ENCODE peak calls at places on chromosomes 4 and X, in four cellular contexts. One of them, this sample, is unnamed.
A peak's percentile ranks its signal among the peaks of the same experiment; 100 is the strongest.

GRCh38 chrX:12958059-12958458 is 16.9 kb upstream of the TMSB4X start:
- DNase-seq in cardiac fibroblast: no peak
- DNase-seq in stomach: no peak
- DNase-seq in epithelial cell of proximal tubule: no peak
- DNase-seq in this sample: no peak

GRCh38 chr4:76673361-76673760 is 224.6 kb downstream of the SOWAHB start:
- DNase-seq in cardiac fibroblast: peak; percentile 57
- DNase-seq in stomach: no peak
- DNase-seq in epithelial cell of proximal tubule: no peak
- DNase-seq in this sample: no peak

GRCh38 chr4:86950835-86951525 is 16.2 kb downstream of the AFF1 start:
- DNase-seq in cardiac fibroblast: no peak
- DNase-seq in stomach: no peak
- DNase-seq in epithelial cell of proximal tubule: no peak
- DNase-seq in this sample: no peak

GRCh38 chrX:153885968-153886903 is at the start of gene L1CAM:
- DNase-seq in cardiac fibroblast: no peak
- DNase-seq in stomach: no peak
- DNase-seq in epithelial cell of proximal tubule: no peak
- DNase-seq in this sample: no peak

GRCh38 chr4:128871948-128872347 is 62.4 kb downstream of the JADE1 start:
- DNase-seq in cardiac fibroblast: peak; percentile 58
- DNase-seq in stomach: no peak
- DNase-seq in epithelial cell of proximal tubule: no peak
- DNase-seq in this sample: no peak

GRCh38 chr4:121472937-121473721 is 92.3 kb upstream of the QRFPR start:
- DNase-seq in cardiac fibroblast: no peak
- DNase-seq in stomach: no peak
- DNase-seq in epithelial cell of proximal tubule: no peak
- DNase-seq in this sample: no peak

GRCh38 chrX:46198858-46199257 is 346.4 kb downstream of the ZNF674 start:
- DNase-seq in cardiac fibroblast: no peak
- DNase-seq in stomach: no peak
- DNase-seq in epithelial cell of proximal tubule: no peak
- DNase-seq in this sample: no peak

GRCh38 chr4:144189121-144189520 is 48.6 kb upstream of the GYPA start:
- DNase-seq in cardiac fibroblast: no peak
- DNase-seq in stomach: no peak
- DNase-seq in epithelial cell of proximal tubule: no peak
- DNase-seq in this sample: no peak

GRCh38 chr4:103086565-103086964 is 10.0 kb upstream of the SLC9B2 start:
- DNase-seq in cardiac fibroblast: no peak
- DNase-seq in stomach: no peak
- DNase-seq in epithelial cell of proximal tubule: no peak
- DNase-seq in this sample: no peak

GRCh38 chr4:52037730-52038108 is 380 bp downstream of the SGCB start:
- DNase-seq in cardiac fibroblast: peak; percentile 43
- DNase-seq in stomach: no peak
- DNase-seq in epithelial cell of proximal tubule: no peak
- DNase-seq in this sample: peak; percentile 29

DNA sequence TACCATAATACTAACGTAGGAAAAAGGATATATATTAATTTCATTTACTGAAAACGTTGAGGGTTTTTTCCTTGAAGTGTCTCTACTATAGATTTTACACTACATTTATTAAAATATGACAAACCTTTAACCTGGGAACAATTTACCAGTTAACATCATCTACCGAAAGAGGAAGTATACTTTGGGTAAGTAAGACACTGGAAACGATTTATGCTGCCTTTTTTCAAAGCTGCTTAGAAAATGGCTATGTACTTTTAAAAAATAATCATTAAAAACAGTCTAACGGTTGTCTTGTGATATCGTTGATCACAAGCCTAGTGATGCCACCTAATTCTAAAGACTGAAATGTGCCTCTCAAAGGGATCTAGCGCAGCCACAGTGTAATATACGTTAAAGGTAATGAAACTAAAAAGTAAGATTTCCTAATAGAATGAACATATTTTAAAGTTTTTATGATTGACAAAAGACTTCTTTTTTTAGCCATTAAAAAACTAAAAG is 50.4 kb downstream of the STX18 start:
- DNase-seq in cardiac fibroblast: no peak
- DNase-seq in stomach: no peak
- DNase-seq in epithelial cell of proximal tubule: no peak
- DNase-seq in this sample: no peak
- H3K4me3 ChIP-seq in cardiac fibroblast: no peak overlapping the region
- H3K4me3 ChIP-seq in stomach: peak overlapping the region; percentile 1
- H3K4me3 ChIP-seq in epithelial cell of proximal tubule: no peak overlapping the region
- H3K4me3 ChIP-seq in this sample: no peak overlapping the region

GRCh38 chrX:8730812-8731578 is 942 bp downstream of the ANOS1 start:
- DNase-seq in cardiac fibroblast: no peak
- DNase-seq in stomach: no peak
- DNase-seq in epithelial cell of proximal tubule: no peak
- DNase-seq in this sample: no peak

GRCh38 chrX:8724176-8724757 is 7.7 kb downstream of the ANOS1 start:
- DNase-seq in cardiac fibroblast: peak; percentile 22
- DNase-seq in stomach: no peak
- DNase-seq in epithelial cell of proximal tubule: no peak
- DNase-seq in this sample: no peak

GRCh38 chrX:8728932-8729331 is 3.0 kb downstream of the ANOS1 start:
- DNase-seq in cardiac fibroblast: no peak
- DNase-seq in stomach: no peak
- DNase-seq in epithelial cell of proximal tubule: no peak
- DNase-seq in this sample: peak; percentile 44

GRCh38 chrX:8721536-8721935 is 10.4 kb downstream of the ANOS1 start:
- DNase-seq in cardiac fibroblast: no peak
- DNase-seq in stomach: no peak
- DNase-seq in epithelial cell of proximal tubule: no peak
- DNase-seq in this sample: no peak

DNA sequence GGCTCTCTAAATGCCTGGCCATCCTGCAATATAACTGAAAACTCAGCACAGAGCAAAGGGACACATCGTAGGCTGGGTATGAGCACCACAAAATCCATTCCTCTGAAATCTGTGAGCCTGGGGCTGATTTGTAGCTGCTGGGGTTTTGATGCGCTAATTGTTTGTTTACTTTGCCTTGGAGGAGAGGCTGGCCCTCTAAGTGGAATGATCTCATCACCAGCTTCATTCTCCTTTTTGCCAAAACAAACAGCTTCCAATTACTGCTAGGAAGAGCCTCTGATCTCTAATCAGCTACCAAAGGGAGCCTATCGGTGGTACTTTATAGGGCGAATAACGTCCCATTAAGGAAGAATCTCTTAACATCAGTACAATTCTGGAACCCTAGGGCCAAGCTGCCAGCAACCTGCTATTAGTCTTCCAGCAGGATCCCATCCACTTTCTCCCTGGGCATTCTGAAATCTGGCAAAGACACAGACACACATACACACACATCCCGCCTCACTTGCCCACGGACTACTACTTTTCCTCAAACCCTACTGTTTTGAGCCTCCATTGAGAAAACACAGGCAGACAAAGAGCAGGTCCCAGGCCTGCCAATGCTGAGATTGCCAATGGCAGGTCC is 5.8 kb downstream of the ANOS1 start:
- DNase-seq in cardiac fibroblast: no peak
- DNase-seq in stomach: no peak
- DNase-seq in epithelial cell of proximal tubule: no peak
- DNase-seq in this sample: no peak
- H3K4me3 ChIP-seq in cardiac fibroblast: no peak overlapping the region
- H3K4me3 ChIP-seq in stomach: no peak overlapping the region
- H3K4me3 ChIP-seq in epithelial cell of proximal tubule: no peak overlapping the region
- H3K4me3 ChIP-seq in this sample: no peak overlapping the region

DNA sequence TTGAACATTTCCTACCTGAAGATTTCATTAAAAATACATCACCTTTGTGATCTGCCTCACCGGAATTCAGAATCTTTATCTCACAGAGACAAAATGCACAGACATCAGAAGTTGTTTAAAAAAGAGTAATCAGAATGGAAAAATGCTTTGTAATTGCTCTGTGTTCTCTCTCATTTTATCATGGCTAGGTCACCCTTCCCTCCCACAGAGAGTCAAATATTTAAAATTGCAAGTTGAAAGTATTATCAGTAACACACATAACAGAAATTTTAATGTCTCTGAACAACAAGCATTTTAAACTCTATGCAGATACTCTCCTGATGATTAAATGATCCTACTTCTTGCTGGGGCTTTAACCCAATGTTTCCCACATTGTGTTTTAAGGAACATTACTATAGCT is 362.0 kb downstream of the CBLL2 start:
- DNase-seq in cardiac fibroblast: peak; percentile 48
- DNase-seq in stomach: no peak
- DNase-seq in epithelial cell of proximal tubule: no peak
- DNase-seq in this sample: no peak
- H3K4me3 ChIP-seq in cardiac fibroblast: no peak overlapping the region
- H3K4me3 ChIP-seq in stomach: no peak overlapping the region
- H3K4me3 ChIP-seq in epithelial cell of proximal tubule: no peak overlapping the region
- H3K4me3 ChIP-seq in this sample: no peak overlapping the region

GRCh38 chr4:10196191-10196590 is 79.6 kb upstream of the WDR1 start:
- DNase-seq in cardiac fibroblast: no peak
- DNase-seq in stomach: no peak
- DNase-seq in epithelial cell of proximal tubule: no peak
- DNase-seq in this sample: peak; percentile 16
- H3K4me3 ChIP-seq in cardiac fibroblast: no peak overlapping the region
- H3K4me3 ChIP-seq in stomach: no peak overlapping the region
- H3K4me3 ChIP-seq in epithelial cell of proximal tubule: no peak overlapping the region
- H3K4me3 ChIP-seq in this sample: no peak overlapping the region